ENCODE peak calls at places on chromosome 7, in six cellular contexts. One of them, this sample, is unnamed.

GRCh38 chr7:152871678-152872060 is 112.1 kb downstream of the ACTR3B start:
- DNase-seq in Daoy: no peak
- DNase-seq in AG09319: no peak
- DNase-seq in iPS-NIHi11: no peak
- DNase-seq in BJ: no peak
- DNase-seq in mesendoderm: no peak
- DNase-seq in this sample: no peak

GRCh38 chr7:130476287-130477001 is 15.4 kb upstream of the MEST start:
- DNase-seq in Daoy: no peak
- DNase-seq in mesendoderm: no peak
- DNase-seq in BJ: no peak
- DNase-seq in iPS-NIHi11: no peak
- DNase-seq in AG09319: no peak
- DNase-seq in this sample: no peak

GRCh38 chr7:15737586-15737985 is 51.1 kb upstream of the MEOX2 start:
- DNase-seq in BJ: no peak
- DNase-seq in mesendoderm: peak
- DNase-seq in Daoy: no peak
- DNase-seq in iPS-NIHi11: no peak
- DNase-seq in AG09319: no peak
- DNase-seq in this sample: no peak

GRCh38 chr7:5367661-5368060 is 56.0 kb downstream of the TNRC18 start:
- DNase-seq in iPS-NIHi11: no peak
- DNase-seq in AG09319: no peak
- DNase-seq in Daoy: no peak
- DNase-seq in mesendoderm: no peak
- DNase-seq in BJ: no peak
- DNase-seq in this sample: no peak

GRCh38 chr7:150313870-150314269 is 9.3 kb upstream of the LRRC61 start:
- DNase-seq in iPS-NIHi11: no peak
- DNase-seq in BJ: no peak
- DNase-seq in mesendoderm: no peak
- DNase-seq in AG09319: no peak
- DNase-seq in Daoy: no peak
- DNase-seq in this sample: no peak

GRCh38 chr7:104767826-104768536 is 246.0 kb upstream of the KMT2E start:
- DNase-seq in Daoy: no peak
- DNase-seq in AG09319: no peak
- DNase-seq in mesendoderm: peak
- DNase-seq in BJ: no peak
- DNase-seq in iPS-NIHi11: peak
- DNase-seq in this sample: peak

GRCh38 chr7:135616136-135616535 is 46.2 kb upstream of the STMP1 start:
- DNase-seq in AG09319: no peak
- DNase-seq in BJ: no peak
- DNase-seq in mesendoderm: no peak
- DNase-seq in iPS-NIHi11: no peak
- DNase-seq in Daoy: no peak
- DNase-seq in this sample: no peak

GRCh38 chr7:100167912-100168323 is 499 bp downstream of the GAL3ST4 start:
- DNase-seq in mesendoderm: peak
- DNase-seq in Daoy: no peak
- DNase-seq in BJ: no peak
- DNase-seq in AG09319: no peak
- DNase-seq in iPS-NIHi11: no peak
- DNase-seq in this sample: no peak

GRCh38 chr7:114392686-114393085 is 21.9 kb upstream of the FOXP2 start:
- DNase-seq in mesendoderm: no peak
- DNase-seq in AG09319: no peak
- DNase-seq in BJ: no peak
- DNase-seq in iPS-NIHi11: no peak
- DNase-seq in Daoy: peak
- DNase-seq in this sample: no peak

GRCh38 chr7:88307841-88308240 is 1.1 kb upstream of the STEAP4 start:
- DNase-seq in Daoy: no peak
- DNase-seq in iPS-NIHi11: no peak
- DNase-seq in mesendoderm: no peak
- DNase-seq in BJ: no peak
- DNase-seq in AG09319: no peak
- DNase-seq in this sample: no peak

GRCh38 chr7:133436014-133436428 is 183.1 kb downstream of the EXOC4 start:
- DNase-seq in mesendoderm: no peak
- DNase-seq in Daoy: peak
- DNase-seq in iPS-NIHi11: no peak
- DNase-seq in AG09319: peak
- DNase-seq in BJ: peak
- DNase-seq in this sample: peak

GRCh38 chr7:82105463-82105862 is 335.6 kb upstream of the HGF start:
- DNase-seq in Daoy: peak
- DNase-seq in mesendoderm: peak
- DNase-seq in AG09319: no peak
- DNase-seq in BJ: peak
- DNase-seq in iPS-NIHi11: no peak
- DNase-seq in this sample: no peak

GRCh38 chr7:11082552-11083213 is 109.0 kb downstream of the PHF14 start:
- DNase-seq in Daoy: no peak
- DNase-seq in mesendoderm: peak
- DNase-seq in iPS-NIHi11: no peak
- DNase-seq in AG09319: no peak
- DNase-seq in BJ: no peak
- DNase-seq in this sample: no peak

GRCh38 chr7:117014673-117015133 is 61.4 kb downstream of the ST7 start:
- DNase-seq in AG09319: no peak
- DNase-seq in Daoy: peak
- DNase-seq in iPS-NIHi11: peak
- DNase-seq in mesendoderm: peak
- DNase-seq in BJ: no peak
- DNase-seq in this sample: peak

GRCh38 chr7:148912758-148913541 is 28.9 kb upstream of the EZH2 start:
- DNase-seq in Daoy: no peak
- DNase-seq in BJ: no peak
- DNase-seq in iPS-NIHi11: no peak
- DNase-seq in mesendoderm: no peak
- DNase-seq in AG09319: no peak
- DNase-seq in this sample: no peak

This sample was measured in SK-MEL-5.